ENCODE peak calls at places on chromosomes 3 and 15, in four cellular contexts. One of them, this sample, is unnamed.

GRCh38 chr3:22555753-22556152 is 647.4 kb upstream of the UBE2E2 start:
- DNase-seq in hepatocyte: no peak
- DNase-seq in SK-N-SH: no peak
- DNase-seq in HCT116: no peak
- DNase-seq in this sample: no peak

GRCh38 chr15:33852570-33852969 is 115.7 kb upstream of the CHRM5 start:
- DNase-seq in hepatocyte: peak
- DNase-seq in SK-N-SH: no peak
- DNase-seq in HCT116: no peak
- DNase-seq in this sample: peak

GRCh38 chr3:56688191-56688590 is 5.1 kb upstream of the TASOR start:
- DNase-seq in hepatocyte: no peak
- DNase-seq in SK-N-SH: no peak
- DNase-seq in HCT116: no peak
- DNase-seq in this sample: no peak

GRCh38 chr15:38708672-38709188 is 144.1 kb upstream of the RASGRP1 start:
- DNase-seq in hepatocyte: peak
- DNase-seq in SK-N-SH: no peak
- DNase-seq in HCT116: no peak
- DNase-seq in this sample: no peak

GRCh38 chr3:158127250-158128219 is 17.6 kb downstream of the RSRC1 start:
- DNase-seq in hepatocyte: no peak
- DNase-seq in SK-N-SH: no peak
- DNase-seq in HCT116: no peak
- DNase-seq in this sample: peak

GRCh38 chr3:143848707-143849106 is 439 bp upstream of the SLC9A9 start:
- DNase-seq in hepatocyte: no peak
- DNase-seq in SK-N-SH: no peak
- DNase-seq in HCT116: no peak
- DNase-seq in this sample: no peak

GRCh38 chr3:112811150-112811884 is 35.3 kb downstream of the CD200R1L start:
- DNase-seq in hepatocyte: peak
- DNase-seq in SK-N-SH: no peak
- DNase-seq in HCT116: no peak
- DNase-seq in this sample: no peak

GRCh38 chr3:193803288-193803687 is 210.3 kb downstream of the OPA1 start:
- DNase-seq in hepatocyte: peak
- DNase-seq in SK-N-SH: no peak
- DNase-seq in HCT116: no peak
- DNase-seq in this sample: no peak

GRCh38 chr3:99394831-99395733 is 243.3 kb upstream of the COL8A1 start:
- DNase-seq in hepatocyte: no peak
- DNase-seq in SK-N-SH: no peak
- DNase-seq in HCT116: no peak
- DNase-seq in this sample: peak

GRCh38 chr3:39917060-39917773 is 107.8 kb downstream of the MYRIP start:
- DNase-seq in hepatocyte: no peak
- DNase-seq in SK-N-SH: no peak
- DNase-seq in HCT116: no peak
- DNase-seq in this sample: no peak

GRCh38 chr3:7536510-7536909 is 675.6 kb downstream of the GRM7 start:
- DNase-seq in hepatocyte: no peak
- DNase-seq in SK-N-SH: no peak
- DNase-seq in HCT116: no peak
- DNase-seq in this sample: no peak

GRCh38 chr3:81308296-81308695 is 453.1 kb downstream of the GBE1 start:
- DNase-seq in hepatocyte: no peak
- DNase-seq in SK-N-SH: no peak
- DNase-seq in HCT116: no peak
- DNase-seq in this sample: peak

GRCh38 chr3:136802481-136802996 is 16.4 kb upstream of the SLC35G2 start:
- DNase-seq in hepatocyte: no peak
- DNase-seq in SK-N-SH: no peak
- DNase-seq in HCT116: peak
- DNase-seq in this sample: peak

GRCh38 chr3:32285910-32286309 is 47.4 kb downstream of the CMTM8 start:
- DNase-seq in hepatocyte: no peak
- DNase-seq in SK-N-SH: no peak
- DNase-seq in HCT116: no peak
- DNase-seq in this sample: no peak

GRCh38 chr3:161914703-161915102 is 418.1 kb downstream of the OTOL1 start:
- DNase-seq in hepatocyte: peak
- DNase-seq in SK-N-SH: peak
- DNase-seq in HCT116: no peak
- DNase-seq in this sample: peak
- TF ChIP-seq CTCF in hepatocyte: peak
- TF ChIP-seq CTCF in SK-N-SH: peak
- TF ChIP-seq CTCF in HCT116: peak
- TF ChIP-seq CTCF in this sample: peak

GRCh38 chr3:180199396-180199795 is 162.7 kb upstream of the PEX5L start:
- DNase-seq in hepatocyte: no peak
- DNase-seq in SK-N-SH: no peak
- DNase-seq in HCT116: no peak
- DNase-seq in this sample: no peak
- TF ChIP-seq EZH2phosphoT487 in hepatocyte: no peak
- TF ChIP-seq EZH2phosphoT487 in SK-N-SH: no peak
- TF ChIP-seq EZH2phosphoT487 in HCT116: no peak
- TF ChIP-seq EZH2phosphoT487 in this sample: no peak

DNA sequence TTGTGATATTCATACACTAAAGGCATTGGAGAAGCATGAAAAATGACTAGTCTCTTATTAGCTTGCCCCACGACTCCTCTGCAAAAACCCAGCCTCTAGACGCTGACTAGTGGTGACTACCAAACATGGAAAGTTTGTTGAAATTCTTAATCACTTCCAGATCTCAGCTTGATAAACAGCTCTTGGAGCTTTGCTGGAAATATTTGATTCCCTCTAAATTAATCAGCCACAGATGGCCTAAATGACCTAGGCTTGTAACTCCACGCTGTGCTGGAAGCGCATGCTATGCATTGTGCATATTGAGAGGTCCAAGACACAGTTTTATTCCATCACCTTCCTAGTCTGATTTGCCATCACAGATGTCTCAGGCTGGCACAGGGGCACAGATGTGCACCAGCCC is 244.7 kb upstream of the ST8SIA2 start:
- DNase-seq in hepatocyte: no peak
- DNase-seq in SK-N-SH: peak
- DNase-seq in HCT116: no peak
- DNase-seq in this sample: no peak
- TF ChIP-seq CTCF in hepatocyte: no peak
- TF ChIP-seq CTCF in SK-N-SH: no peak
- TF ChIP-seq CTCF in HCT116: no peak
- TF ChIP-seq CTCF in this sample: no peak

GRCh38 chr15:41897327-41897726 is 3.5 kb upstream of the SPTBN5 start:
- DNase-seq in hepatocyte: no peak
- DNase-seq in SK-N-SH: no peak
- DNase-seq in HCT116: no peak
- DNase-seq in this sample: no peak
- TF ChIP-seq EZH2phosphoT487 in hepatocyte: no peak
- TF ChIP-seq EZH2phosphoT487 in SK-N-SH: no peak
- TF ChIP-seq EZH2phosphoT487 in HCT116: no peak
- TF ChIP-seq EZH2phosphoT487 in this sample: no peak

DNA sequence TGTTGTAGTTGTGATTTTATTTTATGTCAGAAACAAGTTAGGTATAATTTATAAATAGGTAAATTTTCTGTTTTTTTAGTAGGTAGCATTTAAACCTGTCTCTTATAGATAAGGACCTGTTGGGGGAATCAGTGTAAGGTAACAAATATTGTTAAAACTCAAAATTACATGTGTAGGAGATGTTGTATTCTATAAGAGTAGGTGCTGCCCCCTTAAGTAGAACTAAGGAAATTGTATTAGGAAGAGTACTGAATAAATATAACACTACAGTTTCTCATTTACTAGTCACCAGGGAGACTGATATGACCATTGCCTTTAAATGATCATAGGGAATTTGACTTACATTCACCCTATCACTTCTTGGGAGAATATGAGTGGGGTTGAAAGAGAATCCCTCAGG is 31.2 kb downstream of the SLC25A36 start:
- DNase-seq in hepatocyte: no peak
- DNase-seq in SK-N-SH: no peak
- DNase-seq in HCT116: no peak
- DNase-seq in this sample: peak
- TF ChIP-seq CTCF in hepatocyte: peak
- TF ChIP-seq CTCF in SK-N-SH: peak
- TF ChIP-seq CTCF in HCT116: peak
- TF ChIP-seq CTCF in this sample: peak

DNA sequence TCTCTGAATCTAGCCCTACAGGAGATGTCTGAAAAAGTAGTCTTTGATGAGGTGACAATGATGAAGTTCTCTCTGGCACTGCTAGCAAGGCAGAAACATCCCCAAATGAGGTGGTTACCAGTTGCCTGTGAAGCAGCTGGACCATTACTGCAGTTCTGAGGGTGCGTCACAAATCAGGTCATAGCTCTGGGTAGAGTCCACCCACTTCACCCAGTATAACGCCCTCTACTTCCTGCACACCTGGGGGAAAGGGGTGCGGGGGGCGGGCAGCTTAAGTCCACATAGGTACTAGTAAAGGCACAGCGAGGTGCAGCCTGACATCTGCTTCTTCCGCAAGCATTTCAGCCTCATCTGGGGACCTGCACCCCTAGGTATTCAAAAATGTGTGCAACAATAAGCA is 13.4 kb upstream of the SATB1 start:
- DNase-seq in hepatocyte: no peak
- DNase-seq in SK-N-SH: no peak
- DNase-seq in HCT116: no peak
- DNase-seq in this sample: no peak
- TF ChIP-seq EZH2phosphoT487 in hepatocyte: no peak
- TF ChIP-seq EZH2phosphoT487 in SK-N-SH: no peak
- TF ChIP-seq EZH2phosphoT487 in HCT116: no peak
- TF ChIP-seq EZH2phosphoT487 in this sample: no peak

GRCh38 chr3:12350151-12350813 is 61.4 kb downstream of the PPARG start:
- DNase-seq in hepatocyte: no peak
- DNase-seq in SK-N-SH: no peak
- DNase-seq in HCT116: no peak
- DNase-seq in this sample: no peak

GRCh38 chr3:12353796-12354505 is 65.1 kb downstream of the PPARG start:
- DNase-seq in hepatocyte: peak
- DNase-seq in SK-N-SH: no peak
- DNase-seq in HCT116: no peak
- DNase-seq in this sample: peak

GRCh38 chr3:12356175-12356574 is 67.3 kb downstream of the PPARG start:
- DNase-seq in hepatocyte: no peak
- DNase-seq in SK-N-SH: no peak
- DNase-seq in HCT116: no peak
- DNase-seq in this sample: no peak

GRCh38 chr3:12351145-12351544 is 62.3 kb downstream of the PPARG start:
- DNase-seq in hepatocyte: no peak
- DNase-seq in SK-N-SH: no peak
- DNase-seq in HCT116: no peak
- DNase-seq in this sample: no peak

GRCh38 chr3:12352253-12352652 is 63.4 kb downstream of the PPARG start:
- DNase-seq in hepatocyte: no peak
- DNase-seq in SK-N-SH: no peak
- DNase-seq in HCT116: no peak
- DNase-seq in this sample: no peak
- TF ChIP-seq CTCF in hepatocyte: peak
- TF ChIP-seq CTCF in SK-N-SH: peak
- TF ChIP-seq CTCF in HCT116: no peak
- TF ChIP-seq CTCF in this sample: peak

DNA sequence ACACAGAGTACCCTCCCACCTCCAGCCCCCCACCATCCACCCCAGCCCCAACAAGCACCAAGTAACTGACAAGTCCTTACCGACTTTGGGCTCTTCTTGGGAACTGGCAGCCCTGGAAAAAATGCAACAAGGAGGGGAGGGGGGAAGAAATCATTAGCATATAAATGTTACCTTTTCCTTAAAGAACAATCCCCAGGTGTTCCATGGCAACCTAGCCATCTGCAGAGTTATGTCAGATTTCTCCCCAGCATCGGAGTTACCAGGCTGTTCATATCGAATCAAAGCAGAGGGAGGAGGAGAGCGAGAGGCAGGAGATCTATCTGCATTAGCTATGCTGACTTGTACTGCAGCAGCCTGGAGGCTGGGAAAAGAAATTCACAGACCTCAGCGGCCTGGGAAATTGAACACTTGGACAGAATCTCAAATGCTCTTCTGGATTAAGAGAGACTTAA is 637.3 kb downstream of the MAGI1 start:
- DNase-seq in hepatocyte: no peak
- DNase-seq in SK-N-SH: no peak
- DNase-seq in HCT116: no peak
- DNase-seq in this sample: no peak
- TF ChIP-seq EZH2phosphoT487 in hepatocyte: no peak
- TF ChIP-seq EZH2phosphoT487 in SK-N-SH: no peak
- TF ChIP-seq EZH2phosphoT487 in HCT116: no peak
- TF ChIP-seq EZH2phosphoT487 in this sample: no peak

This sample was measured in PC-3.